ENCODE peak calls at places on chromosomes 4 and X, in seven cellular contexts. P is hypothalamus, Q is T-helper 2 cell, K is GM23338, H is GM13976, O is foreskin fibroblast, W is endodermal cell. A is an unnamed sample.
A peak's percentile ranks its signal among the peaks of the same experiment; 100 is the strongest.

GRCh38 chr4:189046642-189047041 is 894.0 kb upstream of the FRG1 start:
- DNase-seq in P (no peak), Q (no peak), O (no peak), K (peak; percentile 78), W (peak; percentile 71), H (no peak), A (no peak)

GRCh38 chr4:175827510-175827909 is 15.4 kb upstream of the GPM6A start:
- DNase-seq in H (no peak), K (no peak), O (no peak), W (no peak), Q (no peak), P (no peak), A (peak; percentile 54)

GRCh38 chr4:53490965-53491622 is 100.2 kb downstream of the LNX1 start:
- DNase-seq in O (peak; percentile 83), Q (no peak), P (no peak), H (peak; percentile 40), K (peak; percentile 79), W (peak; percentile 55), A (peak; percentile 49)

GRCh38 chrX:29652484-29652883 is 562.9 kb upstream of the MAGEB2 start:
- DNase-seq in K (peak; percentile 2), W (no peak), O (peak; percentile 54), Q (no peak), P (no peak), H (no peak), A (no peak)

GRCh38 chrX:148380614-148381561 is 119.5 kb upstream of the AFF2 start:
- DNase-seq in Q (no peak), K (no peak), W (no peak), P (no peak), O (no peak), H (peak; percentile 26), A (no peak)

GRCh38 chrX:154486052-154486395 is 391 bp downstream of the UBL4A start:
- DNase-seq in H (no peak), Q (no peak), W (peak; percentile 54), K (peak; percentile 7), P (no peak), O (no peak), A (no peak)

GRCh38 chr4:109303141-109303499 is 662 bp upstream of the COL25A1 start:
- DNase-seq in W (no peak), Q (no peak), O (peak; percentile 7), H (no peak), P (no peak), K (no peak), A (no peak)

GRCh38 chrX:103626855-103627254 is 1.9 kb upstream of the TCEAL1 start:
- DNase-seq in O (no peak), P (no peak), H (no peak), Q (no peak), W (no peak), K (no peak), A (no peak)

GRCh38 chr4:52998413-52998812 is 136.3 kb downstream of the RASL11B start:
- DNase-seq in O (no peak), Q (no peak), W (no peak), P (no peak), H (no peak), K (no peak), A (no peak)

GRCh38 chr4:26000274-26000950 is 86.4 kb downstream of the SMIM20 start:
- DNase-seq in H (no peak), O (no peak), Q (no peak), K (peak; percentile 12), W (peak; percentile 49), P (no peak), A (no peak)

GRCh38 chr4:117771647-117772337 is 262.5 kb upstream of the NDST3 start:
- DNase-seq in P (no peak), H (no peak), Q (no peak), W (peak; percentile 61), O (no peak), K (peak; percentile 56), A (peak; percentile 20)

A was measured in neural progenitor cell.